ENCODE peak calls at places on chromosomes 6 and 20, in six cellular contexts. P is ovary, U is prostate gland, F is esophagus squamous epithelium, S is heart left ventricle, B is tibial nerve. Q is an unnamed sample. For H3K4me1 and H3K27me3, the result is how much of the 10 kb centered on the place peaks cover.

GRCh38 chr6:85551264-85551663 is 42.4 kb downstream of the SNX14 start:
- DNase-seq in P (no peak), U (no peak), F (no peak), S (no peak), B (no peak), Q (no peak)

GRCh38 chr6:67863346-67863745 is 771.7 kb upstream of the ADGRB3 start:
- DNase-seq in P (no peak), U (peak), F (no peak), S (no peak), B (no peak), Q (no peak)

GRCh38 chr20:12171927-12172581 is 254.4 kb downstream of the BTBD3 start:
- DNase-seq in P (no peak), U (no peak), F (no peak), S (no peak), B (no peak), Q (no peak)

GRCh38 chr6:88538130-88538706 is 372.1 kb upstream of the CNR1 start:
- DNase-seq in P (no peak), U (no peak), F (no peak), S (no peak), B (no peak), Q (no peak)

GRCh38 chr6:150492941-150493340 is 106.7 kb upstream of the PLEKHG1 start:
- DNase-seq in P (no peak), U (no peak), F (no peak), S (no peak), B (no peak), Q (no peak)

GRCh38 chr6:27630727-27631613 is 158.1 kb upstream of the ZNF184 start:
- DNase-seq in P (peak), U (peak), F (no peak), S (no peak), B (no peak), Q (no peak)

GRCh38 chr6:149855741-149856140 is 8.4 kb downstream of the LRP11 start:
- DNase-seq in P (no peak), U (peak), F (no peak), S (no peak), B (no peak), Q (no peak)

GRCh38 chr6:132287101-132287500 is 114.2 kb downstream of the MOXD1 start:
- DNase-seq in P (no peak), U (no peak), F (no peak), S (no peak), B (no peak), Q (no peak)

GRCh38 chr20:49572857-49573256 is 4.9 kb upstream of the PTGIS start:
- DNase-seq in P (peak), U (no peak), F (no peak), S (no peak), B (no peak), Q (no peak)

GRCh38 chr20:50519036-50519780 is 9.0 kb downstream of the PTPN1 start:
- DNase-seq in P (no peak), U (no peak), F (no peak), S (no peak), B (no peak), Q (peak)

GRCh38 chr6:113645576-113645970 is 211.6 kb upstream of the MARCKS start:
- DNase-seq in P (no peak), U (peak), F (no peak), S (no peak), B (no peak), Q (peak)

GRCh38 chr20:46128310-46129151 is 10.4 kb downstream of the CD40 start:
- DNase-seq in P (no peak), U (no peak), F (no peak), S (no peak), B (no peak), Q (peak)

GRCh38 chr6:24778121-24778520 is 3.4 kb downstream of the GMNN start:
- DNase-seq in P (no peak), U (no peak), F (no peak), S (no peak), B (no peak), Q (no peak)

GRCh38 chr6:35497571-35498406 is 910 bp upstream of the TEAD3 start:
- DNase-seq in P (peak), U (no peak), F (no peak), S (peak), B (peak), Q (peak)

GRCh38 chr20:43513298-43514061 is 6.0 kb downstream of the L3MBTL1 start:
- DNase-seq in P (peak), U (no peak), F (no peak), S (no peak), B (no peak), Q (no peak)
- TF ChIP-seq POLR2A in P (peak), U (peak), F (no peak), S (peak), B (no peak), Q (no peak)

GRCh38 chr20:9518776-9519175 is 4.4 kb downstream of the LAMP5 start:
- DNase-seq in P (no peak), U (no peak), F (no peak), S (no peak), B (no peak), Q (no peak)
- H3K4me1 ChIP-seq in P (under half), U (under half), F (under half), S (under half), B (under half), Q (under half)

DNA sequence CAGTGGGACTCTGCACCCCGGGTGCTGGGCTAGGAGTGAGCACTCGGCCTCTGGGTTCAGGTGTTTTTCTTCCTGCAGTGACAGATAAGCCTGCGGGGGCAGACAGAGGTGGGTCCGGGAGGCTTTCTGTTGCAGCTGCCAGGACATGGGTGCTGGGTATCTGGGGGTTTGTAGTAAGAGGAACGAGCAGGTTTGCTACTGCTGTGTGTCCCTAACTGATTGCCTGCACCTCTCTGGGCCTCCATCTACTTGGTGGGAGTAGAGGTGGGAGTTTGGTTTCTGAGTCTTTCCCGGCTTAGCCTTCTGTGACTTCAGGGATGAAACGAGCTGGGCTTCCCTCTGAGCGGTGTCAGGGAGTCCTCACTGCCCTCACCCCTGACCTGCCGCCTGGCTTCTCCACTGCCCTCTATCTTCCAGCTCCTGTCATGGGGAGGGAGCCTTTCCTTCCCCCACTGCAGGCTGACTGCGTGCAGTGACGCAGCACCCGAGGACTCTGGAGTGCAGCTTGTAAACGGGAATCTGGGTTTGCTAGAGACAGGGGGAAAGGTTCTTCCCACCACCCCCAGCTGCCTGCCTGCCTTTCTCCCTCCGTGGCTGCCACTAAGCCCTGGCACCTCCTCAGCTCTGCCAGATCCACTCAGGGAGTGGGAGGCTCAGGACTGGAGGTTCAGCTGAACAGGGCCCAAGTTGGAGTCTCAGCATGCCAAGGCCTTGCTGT is 6.7 kb downstream of the DLGAP4 start:
- DNase-seq in P (no peak), U (no peak), F (no peak), S (no peak), B (no peak), Q (peak)
- H3K27me3 ChIP-seq in P (under half), U (under half), F (under half), S (under half), B (under half), Q (under half)

DNA sequence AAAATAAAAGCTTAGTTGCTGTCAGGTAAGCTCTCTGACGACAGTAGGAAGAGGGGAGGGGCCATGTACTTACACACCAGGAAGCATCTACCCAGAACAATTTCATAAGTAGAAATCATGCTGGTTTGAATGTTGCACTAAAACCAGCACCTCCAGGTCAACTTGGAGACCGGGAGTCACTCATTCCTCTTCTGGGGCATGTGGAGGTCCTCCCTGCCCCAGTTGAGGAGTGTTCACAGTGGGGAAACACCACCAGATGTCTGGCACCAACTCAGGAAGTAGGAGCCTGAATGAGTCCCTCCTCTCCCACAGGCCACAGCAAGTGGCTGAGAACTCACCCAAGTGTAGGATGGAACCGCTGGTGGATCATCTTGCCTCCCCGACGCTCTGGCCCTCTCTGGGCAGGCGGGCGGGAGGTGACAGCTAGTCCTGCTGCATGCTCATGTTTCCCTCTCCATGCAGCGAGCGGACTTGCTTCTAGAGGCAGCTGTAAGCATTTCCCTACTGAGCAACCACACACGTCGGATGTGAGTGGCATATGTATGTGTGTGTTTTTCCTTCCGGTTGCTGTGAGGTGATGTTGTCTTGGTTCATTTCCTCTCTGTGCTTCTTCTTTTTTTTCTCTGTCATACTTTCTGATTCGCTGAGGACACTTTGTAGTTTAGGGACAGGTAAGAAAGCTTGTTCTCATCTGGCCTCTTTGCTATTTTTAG is 149.5 kb upstream of the NEDD9 start:
- DNase-seq in P (no peak), U (no peak), F (peak), S (no peak), B (no peak), Q (no peak)
- TF ChIP-seq POLR2A in P (no peak), U (no peak), F (no peak), S (no peak), B (no peak), Q (no peak)

GRCh38 chr20:33570743-33571142 is 80.8 kb downstream of the CBFA2T2 start:
- DNase-seq in P (no peak), U (no peak), F (no peak), S (no peak), B (no peak), Q (no peak)
- H3K4me1 ChIP-seq in P (under half), U (under half), F (under half), S (under half), B (under half), Q (under half)

DNA sequence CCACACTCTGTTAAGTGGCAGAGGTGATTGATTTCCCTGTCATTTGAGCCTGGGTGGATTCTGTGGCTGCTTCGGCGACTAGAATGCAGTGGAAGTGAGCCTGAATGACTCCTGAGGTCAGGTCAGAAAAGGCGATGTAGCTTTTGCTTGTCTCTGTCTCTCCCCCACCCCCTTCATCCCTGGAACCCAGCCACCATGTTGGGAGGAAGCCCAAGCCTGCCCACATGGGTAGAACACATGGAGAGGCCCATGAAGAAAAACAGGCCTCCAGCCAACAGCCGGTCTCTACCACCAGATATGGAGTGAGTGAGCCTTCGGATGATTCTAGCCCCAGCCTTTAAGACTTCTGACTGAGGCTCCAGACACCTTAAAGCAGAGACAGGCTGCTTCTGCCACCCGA is 181.0 kb downstream of the TFAP2C start:
- DNase-seq in P (no peak), U (no peak), F (no peak), S (no peak), B (no peak), Q (peak)
- H3K27me3 ChIP-seq in P (under half), U (under half), F (under half), S (under half), B (under half), Q (under half)

GRCh38 chr20:1827974-1828785 is 67.0 kb upstream of the SIRPA start:
- DNase-seq in P (no peak), U (peak), F (no peak), S (peak), B (peak), Q (peak)
- TF ChIP-seq POLR2A in P (no peak), U (no peak), F (peak), S (peak), B (no peak), Q (no peak)

GRCh38 chr20:23198815-23199214 is 112.7 kb upstream of the CD93 start:
- DNase-seq in P (no peak), U (no peak), F (no peak), S (no peak), B (no peak), Q (no peak)

GRCh38 chr20:23200914-23201313 is 114.8 kb upstream of the CD93 start:
- DNase-seq in P (no peak), U (peak), F (no peak), S (no peak), B (no peak), Q (no peak)

GRCh38 chr20:23201658-23202057 is 115.5 kb upstream of the CD93 start:
- DNase-seq in P (no peak), U (no peak), F (no peak), S (no peak), B (no peak), Q (no peak)

GRCh38 chr20:23200413-23200812 is 114.3 kb upstream of the CD93 start:
- DNase-seq in P (no peak), U (no peak), F (no peak), S (no peak), B (no peak), Q (no peak)

GRCh38 chr20:23199356-23199755 is 113.2 kb upstream of the CD93 start:
- DNase-seq in P (no peak), U (no peak), F (no peak), S (no peak), B (no peak), Q (no peak)
- H3K4me1 ChIP-seq in P (under half), U (under half), F (under half), S (under half), B (under half), Q (under half)

GRCh38 chr20:13213335-13213734 is 7.7 kb upstream of the ISM1 start:
- DNase-seq in P (no peak), U (no peak), F (no peak), S (no peak), B (no peak), Q (no peak)
- H3K27me3 ChIP-seq in P (under half), U (under half), F (under half), S (under half), B (under half), Q (under half)